ENCODE peak calls at places on chromosomes 11 and 22, in seven cellular contexts. One of them, this sample, is unnamed.

GRCh38 chr11:72741429-72741833 is 10.8 kb downstream of the ARAP1 start:
- DNase-seq in Caki2: no peak
- DNase-seq in activated naive CD4-positive, alpha-beta T cell treated with anti-CD3 and anti-CD28 coated beads, Interleukin-2, amount 50 U/mL, for 16 hours: no peak
- DNase-seq in mesendoderm: peak; percentile 96
- DNase-seq in occipital lobe: peak; percentile 30
- DNase-seq in glutamatergic neuron: no peak
- DNase-seq in stimulated activated CD8-positive, alpha-beta memory T cell treated with anti-CD3 and anti-CD28 coated beads, Interleukin-12 subunit alpha, Interleukin-12 subunit beta, amount 100 ng/mL, for 4 hours: no peak
- DNase-seq in this sample: no peak

GRCh38 chr22:39179401-39179827 is 26.9 kb upstream of the CBX7 start:
- DNase-seq in Caki2: no peak
- DNase-seq in activated naive CD4-positive, alpha-beta T cell treated with anti-CD3 and anti-CD28 coated beads, Interleukin-2, amount 50 U/mL, for 16 hours: no peak
- DNase-seq in mesendoderm: peak; percentile 87
- DNase-seq in occipital lobe: no peak
- DNase-seq in glutamatergic neuron: peak; percentile 25
- DNase-seq in stimulated activated CD8-positive, alpha-beta memory T cell treated with anti-CD3 and anti-CD28 coated beads, Interleukin-12 subunit alpha, Interleukin-12 subunit beta, amount 100 ng/mL, for 4 hours: no peak
- DNase-seq in this sample: no peak

GRCh38 chr11:123152951-123153350 is 42.1 kb downstream of the CLMP start:
- DNase-seq in Caki2: no peak
- DNase-seq in activated naive CD4-positive, alpha-beta T cell treated with anti-CD3 and anti-CD28 coated beads, Interleukin-2, amount 50 U/mL, for 16 hours: no peak
- DNase-seq in mesendoderm: no peak
- DNase-seq in occipital lobe: no peak
- DNase-seq in glutamatergic neuron: no peak
- DNase-seq in stimulated activated CD8-positive, alpha-beta memory T cell treated with anti-CD3 and anti-CD28 coated beads, Interleukin-12 subunit alpha, Interleukin-12 subunit beta, amount 100 ng/mL, for 4 hours: no peak
- DNase-seq in this sample: no peak

GRCh38 chr11:21485011-21485410 is 707.9 kb upstream of the ANO5 start:
- DNase-seq in Caki2: no peak
- DNase-seq in activated naive CD4-positive, alpha-beta T cell treated with anti-CD3 and anti-CD28 coated beads, Interleukin-2, amount 50 U/mL, for 16 hours: no peak
- DNase-seq in mesendoderm: no peak
- DNase-seq in occipital lobe: peak; percentile 48
- DNase-seq in glutamatergic neuron: no peak
- DNase-seq in stimulated activated CD8-positive, alpha-beta memory T cell treated with anti-CD3 and anti-CD28 coated beads, Interleukin-12 subunit alpha, Interleukin-12 subunit beta, amount 100 ng/mL, for 4 hours: no peak
- DNase-seq in this sample: no peak

GRCh38 chr11:119356349-119357031 is 10.0 kb upstream of the MFRP start:
- DNase-seq in Caki2: peak; percentile 62
- DNase-seq in activated naive CD4-positive, alpha-beta T cell treated with anti-CD3 and anti-CD28 coated beads, Interleukin-2, amount 50 U/mL, for 16 hours: peak; percentile 78
- DNase-seq in mesendoderm: peak; percentile 90
- DNase-seq in occipital lobe: peak; percentile 39
- DNase-seq in glutamatergic neuron: peak; percentile 83
- DNase-seq in stimulated activated CD8-positive, alpha-beta memory T cell treated with anti-CD3 and anti-CD28 coated beads, Interleukin-12 subunit alpha, Interleukin-12 subunit beta, amount 100 ng/mL, for 4 hours: peak; percentile 41
- DNase-seq in this sample: peak; percentile 54

GRCh38 chr11:55707029-55707428 is 45.0 kb downstream of the OR4C6 start:
- DNase-seq in Caki2: peak; percentile 4
- DNase-seq in activated naive CD4-positive, alpha-beta T cell treated with anti-CD3 and anti-CD28 coated beads, Interleukin-2, amount 50 U/mL, for 16 hours: no peak
- DNase-seq in mesendoderm: peak; percentile 27
- DNase-seq in occipital lobe: no peak
- DNase-seq in glutamatergic neuron: no peak
- DNase-seq in stimulated activated CD8-positive, alpha-beta memory T cell treated with anti-CD3 and anti-CD28 coated beads, Interleukin-12 subunit alpha, Interleukin-12 subunit beta, amount 100 ng/mL, for 4 hours: no peak
- DNase-seq in this sample: no peak

GRCh38 chr11:92556435-92556834 is 331.8 kb downstream of the FAT3 start:
- DNase-seq in Caki2: no peak
- DNase-seq in activated naive CD4-positive, alpha-beta T cell treated with anti-CD3 and anti-CD28 coated beads, Interleukin-2, amount 50 U/mL, for 16 hours: no peak
- DNase-seq in mesendoderm: peak; percentile 16
- DNase-seq in occipital lobe: no peak
- DNase-seq in glutamatergic neuron: no peak
- DNase-seq in stimulated activated CD8-positive, alpha-beta memory T cell treated with anti-CD3 and anti-CD28 coated beads, Interleukin-12 subunit alpha, Interleukin-12 subunit beta, amount 100 ng/mL, for 4 hours: no peak
- DNase-seq in this sample: no peak

GRCh38 chr11:129643031-129643721 is 172.5 kb upstream of the TMEM45B start:
- DNase-seq in Caki2: peak; percentile 22
- DNase-seq in activated naive CD4-positive, alpha-beta T cell treated with anti-CD3 and anti-CD28 coated beads, Interleukin-2, amount 50 U/mL, for 16 hours: no peak
- DNase-seq in mesendoderm: no peak
- DNase-seq in occipital lobe: no peak
- DNase-seq in glutamatergic neuron: no peak
- DNase-seq in stimulated activated CD8-positive, alpha-beta memory T cell treated with anti-CD3 and anti-CD28 coated beads, Interleukin-12 subunit alpha, Interleukin-12 subunit beta, amount 100 ng/mL, for 4 hours: no peak
- DNase-seq in this sample: no peak

GRCh38 chr22:36222887-36223450 is 16.4 kb downstream of the APOL2 start:
- DNase-seq in Caki2: no peak
- DNase-seq in activated naive CD4-positive, alpha-beta T cell treated with anti-CD3 and anti-CD28 coated beads, Interleukin-2, amount 50 U/mL, for 16 hours: no peak
- DNase-seq in mesendoderm: no peak
- DNase-seq in occipital lobe: no peak
- DNase-seq in glutamatergic neuron: no peak
- DNase-seq in stimulated activated CD8-positive, alpha-beta memory T cell treated with anti-CD3 and anti-CD28 coated beads, Interleukin-12 subunit alpha, Interleukin-12 subunit beta, amount 100 ng/mL, for 4 hours: no peak
- DNase-seq in this sample: no peak

GRCh38 chr11:65900125-65900898 is at the start of gene FOSL1:
- DNase-seq in Caki2: peak; percentile 96
- DNase-seq in activated naive CD4-positive, alpha-beta T cell treated with anti-CD3 and anti-CD28 coated beads, Interleukin-2, amount 50 U/mL, for 16 hours: peak; percentile 95
- DNase-seq in mesendoderm: peak; percentile 94
- DNase-seq in occipital lobe: peak; percentile 63
- DNase-seq in glutamatergic neuron: no peak
- DNase-seq in stimulated activated CD8-positive, alpha-beta memory T cell treated with anti-CD3 and anti-CD28 coated beads, Interleukin-12 subunit alpha, Interleukin-12 subunit beta, amount 100 ng/mL, for 4 hours: peak; percentile 91
- DNase-seq in this sample: peak; percentile 89

GRCh38 chr11:132111781-132112380 is 741.5 kb downstream of the NTM start:
- DNase-seq in Caki2: no peak
- DNase-seq in activated naive CD4-positive, alpha-beta T cell treated with anti-CD3 and anti-CD28 coated beads, Interleukin-2, amount 50 U/mL, for 16 hours: no peak
- DNase-seq in mesendoderm: peak; percentile 32
- DNase-seq in occipital lobe: no peak
- DNase-seq in glutamatergic neuron: no peak
- DNase-seq in stimulated activated CD8-positive, alpha-beta memory T cell treated with anti-CD3 and anti-CD28 coated beads, Interleukin-12 subunit alpha, Interleukin-12 subunit beta, amount 100 ng/mL, for 4 hours: no peak
- DNase-seq in this sample: no peak

GRCh38 chr22:50486561-50487289 is at the start of gene MIOX:
- DNase-seq in Caki2: peak; percentile 65
- DNase-seq in activated naive CD4-positive, alpha-beta T cell treated with anti-CD3 and anti-CD28 coated beads, Interleukin-2, amount 50 U/mL, for 16 hours: no peak
- DNase-seq in mesendoderm: no peak
- DNase-seq in occipital lobe: no peak
- DNase-seq in glutamatergic neuron: peak; percentile 24
- DNase-seq in stimulated activated CD8-positive, alpha-beta memory T cell treated with anti-CD3 and anti-CD28 coated beads, Interleukin-12 subunit alpha, Interleukin-12 subunit beta, amount 100 ng/mL, for 4 hours: no peak
- DNase-seq in this sample: no peak

GRCh38 chr22:24408630-24409029 is 18.8 kb upstream of the ADORA2A start:
- DNase-seq in Caki2: no peak
- DNase-seq in activated naive CD4-positive, alpha-beta T cell treated with anti-CD3 and anti-CD28 coated beads, Interleukin-2, amount 50 U/mL, for 16 hours: no peak
- DNase-seq in mesendoderm: no peak
- DNase-seq in occipital lobe: no peak
- DNase-seq in glutamatergic neuron: no peak
- DNase-seq in stimulated activated CD8-positive, alpha-beta memory T cell treated with anti-CD3 and anti-CD28 coated beads, Interleukin-12 subunit alpha, Interleukin-12 subunit beta, amount 100 ng/mL, for 4 hours: no peak
- DNase-seq in this sample: no peak